ENCODE peak calls at places on chromosomes 16 and 17, in seven cellular contexts. One of them, this sample, is unnamed.

GRCh38 chr16:22635345-22635744 is 124.7 kb downstream of the NPIPB5 start:
- DNase-seq in left ventricle myocardium inferior: no peak
- DNase-seq in foreskin fibroblast: peak
- DNase-seq in OCI-LY7: no peak
- DNase-seq in adrenal gland: no peak
- DNase-seq in vagina: no peak
- DNase-seq in WERI-Rb-1: no peak
- DNase-seq in this sample: no peak

GRCh38 chr17:70172921-70173320 is 3.6 kb downstream of the KCNJ2 start:
- DNase-seq in left ventricle myocardium inferior: no peak
- DNase-seq in foreskin fibroblast: peak
- DNase-seq in OCI-LY7: no peak
- DNase-seq in adrenal gland: no peak
- DNase-seq in vagina: no peak
- DNase-seq in WERI-Rb-1: no peak
- DNase-seq in this sample: no peak

GRCh38 chr17:8611671-8612298 is 18.7 kb downstream of the MYH10 start:
- DNase-seq in left ventricle myocardium inferior: no peak
- DNase-seq in foreskin fibroblast: peak
- DNase-seq in OCI-LY7: no peak
- DNase-seq in adrenal gland: no peak
- DNase-seq in vagina: no peak
- DNase-seq in WERI-Rb-1: no peak
- DNase-seq in this sample: no peak

GRCh38 chr16:78210305-78210704 is 110.9 kb downstream of the WWOX start:
- DNase-seq in left ventricle myocardium inferior: no peak
- DNase-seq in foreskin fibroblast: no peak
- DNase-seq in OCI-LY7: no peak
- DNase-seq in adrenal gland: no peak
- DNase-seq in vagina: no peak
- DNase-seq in WERI-Rb-1: no peak
- DNase-seq in this sample: no peak

GRCh38 chr16:54026456-54026855 is 260.1 kb downstream of the IRX3 start:
- DNase-seq in left ventricle myocardium inferior: no peak
- DNase-seq in foreskin fibroblast: peak
- DNase-seq in OCI-LY7: no peak
- DNase-seq in adrenal gland: no peak
- DNase-seq in vagina: no peak
- DNase-seq in WERI-Rb-1: no peak
- DNase-seq in this sample: no peak

GRCh38 chr17:44105483-44105882 is 18.0 kb downstream of the HDAC5 start:
- DNase-seq in left ventricle myocardium inferior: no peak
- DNase-seq in foreskin fibroblast: no peak
- DNase-seq in OCI-LY7: no peak
- DNase-seq in adrenal gland: no peak
- DNase-seq in vagina: no peak
- DNase-seq in WERI-Rb-1: peak
- DNase-seq in this sample: no peak

GRCh38 chr16:27495191-27495590 is 54.5 kb downstream of the GTF3C1 start:
- DNase-seq in left ventricle myocardium inferior: no peak
- DNase-seq in foreskin fibroblast: peak
- DNase-seq in OCI-LY7: no peak
- DNase-seq in adrenal gland: no peak
- DNase-seq in vagina: no peak
- DNase-seq in WERI-Rb-1: no peak
- DNase-seq in this sample: no peak

GRCh38 chr17:2064980-2065785 is 10.3 kb downstream of the HIC1 start:
- DNase-seq in left ventricle myocardium inferior: no peak
- DNase-seq in foreskin fibroblast: peak
- DNase-seq in OCI-LY7: peak
- DNase-seq in adrenal gland: peak
- DNase-seq in vagina: no peak
- DNase-seq in WERI-Rb-1: peak
- DNase-seq in this sample: no peak

GRCh38 chr17:75563063-75563758 is 24.4 kb upstream of the MYO15B start:
- DNase-seq in left ventricle myocardium inferior: no peak
- DNase-seq in foreskin fibroblast: no peak
- DNase-seq in OCI-LY7: no peak
- DNase-seq in adrenal gland: no peak
- DNase-seq in vagina: no peak
- DNase-seq in WERI-Rb-1: no peak
- DNase-seq in this sample: no peak

GRCh38 chr16:8893976-8894690 is 12.0 kb downstream of the LITAFD start:
- DNase-seq in left ventricle myocardium inferior: no peak
- DNase-seq in foreskin fibroblast: no peak
- DNase-seq in OCI-LY7: no peak
- DNase-seq in adrenal gland: no peak
- DNase-seq in vagina: no peak
- DNase-seq in WERI-Rb-1: no peak
- DNase-seq in this sample: no peak

GRCh38 chr16:63789603-63790002 is 1332.3 kb downstream of the CDH11 start:
- DNase-seq in left ventricle myocardium inferior: no peak
- DNase-seq in foreskin fibroblast: no peak
- DNase-seq in OCI-LY7: peak
- DNase-seq in adrenal gland: no peak
- DNase-seq in vagina: no peak
- DNase-seq in WERI-Rb-1: peak
- DNase-seq in this sample: no peak

GRCh38 chr17:9364837-9365430 is 210.7 kb downstream of the STX8 start:
- DNase-seq in left ventricle myocardium inferior: no peak
- DNase-seq in foreskin fibroblast: peak
- DNase-seq in OCI-LY7: no peak
- DNase-seq in adrenal gland: no peak
- DNase-seq in vagina: no peak
- DNase-seq in WERI-Rb-1: no peak
- DNase-seq in this sample: no peak

GRCh38 chr16:87842209-87842869 is 27.0 kb downstream of the SLC7A5 start:
- DNase-seq in left ventricle myocardium inferior: no peak
- DNase-seq in foreskin fibroblast: no peak
- DNase-seq in OCI-LY7: peak
- DNase-seq in adrenal gland: no peak
- DNase-seq in vagina: no peak
- DNase-seq in WERI-Rb-1: no peak
- DNase-seq in this sample: no peak

GRCh38 chr17:78133179-78133951 is 2.8 kb downstream of the TMC8 start:
- DNase-seq in left ventricle myocardium inferior: no peak
- DNase-seq in foreskin fibroblast: no peak
- DNase-seq in OCI-LY7: no peak
- DNase-seq in adrenal gland: no peak
- DNase-seq in vagina: no peak
- DNase-seq in WERI-Rb-1: no peak
- DNase-seq in this sample: no peak

GRCh38 chr16:69318911-69319289 is 7.8 kb downstream of the VPS4A start:
- DNase-seq in left ventricle myocardium inferior: no peak
- DNase-seq in foreskin fibroblast: no peak
- DNase-seq in OCI-LY7: no peak
- DNase-seq in adrenal gland: no peak
- DNase-seq in vagina: no peak
- DNase-seq in WERI-Rb-1: no peak
- DNase-seq in this sample: no peak

GRCh38 chr17:77400445-77400870 is 259.7 kb downstream of the SEC14L1 start:
- DNase-seq in left ventricle myocardium inferior: peak
- DNase-seq in foreskin fibroblast: peak
- DNase-seq in OCI-LY7: peak
- DNase-seq in adrenal gland: no peak
- DNase-seq in vagina: no peak
- DNase-seq in WERI-Rb-1: peak
- DNase-seq in this sample: no peak

GRCh38 chr17:55268649-55269480 is 4.1 kb downstream of the HLF start:
- DNase-seq in left ventricle myocardium inferior: no peak
- DNase-seq in foreskin fibroblast: no peak
- DNase-seq in OCI-LY7: no peak
- DNase-seq in adrenal gland: no peak
- DNase-seq in vagina: no peak
- DNase-seq in WERI-Rb-1: no peak
- DNase-seq in this sample: no peak

GRCh38 chr16:17340804-17341203 is 130.0 kb downstream of the XYLT1 start:
- DNase-seq in left ventricle myocardium inferior: no peak
- DNase-seq in foreskin fibroblast: no peak
- DNase-seq in OCI-LY7: no peak
- DNase-seq in adrenal gland: no peak
- DNase-seq in vagina: no peak
- DNase-seq in WERI-Rb-1: no peak
- DNase-seq in this sample: no peak

GRCh38 chr16:1300664-1301476 is 8.6 kb upstream of the UBE2I start:
- DNase-seq in left ventricle myocardium inferior: peak
- DNase-seq in foreskin fibroblast: peak
- DNase-seq in OCI-LY7: peak
- DNase-seq in adrenal gland: peak
- DNase-seq in vagina: no peak
- DNase-seq in WERI-Rb-1: peak
- DNase-seq in this sample: no peak

GRCh38 chr16:47571049-47571448 is 109.9 kb downstream of the PHKB start:
- DNase-seq in left ventricle myocardium inferior: no peak
- DNase-seq in foreskin fibroblast: no peak
- DNase-seq in OCI-LY7: no peak
- DNase-seq in adrenal gland: no peak
- DNase-seq in vagina: no peak
- DNase-seq in WERI-Rb-1: no peak
- DNase-seq in this sample: no peak

GRCh38 chr16:70407811-70408274 is 31.1 kb downstream of the ST3GAL2 start:
- DNase-seq in left ventricle myocardium inferior: no peak
- DNase-seq in foreskin fibroblast: no peak
- DNase-seq in OCI-LY7: peak
- DNase-seq in adrenal gland: no peak
- DNase-seq in vagina: no peak
- DNase-seq in WERI-Rb-1: no peak
- DNase-seq in this sample: no peak

DNA sequence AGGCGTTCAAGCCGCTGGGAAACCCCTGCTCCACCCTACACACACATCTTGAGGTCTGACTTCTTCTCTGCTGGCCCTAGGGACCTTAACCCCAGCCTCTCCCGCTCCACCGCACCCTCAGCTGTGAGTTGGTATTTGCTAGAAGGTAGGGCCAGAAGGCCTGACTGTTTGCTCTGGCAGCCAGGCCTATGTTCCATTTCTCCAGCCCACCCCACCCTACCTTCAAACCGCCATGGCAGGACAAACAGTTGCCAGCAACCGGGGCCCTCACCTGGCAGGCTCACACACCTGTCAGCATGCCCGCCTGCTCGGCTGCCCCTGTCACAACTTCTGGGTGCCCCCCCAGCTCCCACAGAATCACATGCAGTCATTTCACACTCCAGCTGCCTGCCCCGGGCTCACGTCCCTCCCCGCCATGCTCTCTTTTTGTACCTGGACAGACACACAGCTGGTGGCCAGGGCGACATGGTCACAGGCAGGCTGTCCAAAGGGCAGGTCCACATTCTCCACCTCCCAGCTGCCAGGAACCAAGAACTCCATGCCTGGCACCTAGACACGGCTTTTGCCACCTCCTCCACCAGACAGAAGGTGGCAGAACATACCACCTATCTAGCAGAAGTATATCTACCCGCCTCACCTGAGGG is 2.6 kb upstream of the ATP2A3 start:
- DNase-seq in left ventricle myocardium inferior: no peak
- DNase-seq in foreskin fibroblast: no peak
- DNase-seq in OCI-LY7: peak
- DNase-seq in adrenal gland: no peak
- DNase-seq in vagina: no peak
- DNase-seq in WERI-Rb-1: no peak
- DNase-seq in this sample: no peak
- TF ChIP-seq CTCF in left ventricle myocardium inferior: no peak
- TF ChIP-seq CTCF in foreskin fibroblast: no peak
- TF ChIP-seq CTCF in OCI-LY7: peak
- TF ChIP-seq CTCF in adrenal gland: no peak
- TF ChIP-seq CTCF in vagina: no peak
- TF ChIP-seq CTCF in WERI-Rb-1: no peak
- TF ChIP-seq CTCF in this sample: no peak

GRCh38 chr16:3149193-3149530 is 14.3 kb downstream of the ZNF213 start:
- DNase-seq in left ventricle myocardium inferior: no peak
- DNase-seq in foreskin fibroblast: no peak
- DNase-seq in OCI-LY7: no peak
- DNase-seq in adrenal gland: no peak
- DNase-seq in vagina: no peak
- DNase-seq in WERI-Rb-1: no peak
- DNase-seq in this sample: no peak
- H3K4me3 ChIP-seq in left ventricle myocardium inferior: peak
- H3K4me3 ChIP-seq in foreskin fibroblast: no peak
- H3K4me3 ChIP-seq in OCI-LY7: peak
- H3K4me3 ChIP-seq in adrenal gland: no peak
- H3K4me3 ChIP-seq in vagina: peak
- H3K4me3 ChIP-seq in WERI-Rb-1: no peak
- H3K4me3 ChIP-seq in this sample: peak

GRCh38 chr16:85364323-85365040 is 248.6 kb upstream of the GSE1 start:
- DNase-seq in left ventricle myocardium inferior: no peak
- DNase-seq in foreskin fibroblast: peak
- DNase-seq in OCI-LY7: no peak
- DNase-seq in adrenal gland: no peak
- DNase-seq in vagina: no peak
- DNase-seq in WERI-Rb-1: no peak
- DNase-seq in this sample: no peak
- TF ChIP-seq CTCF in left ventricle myocardium inferior: no peak
- TF ChIP-seq CTCF in foreskin fibroblast: no peak
- TF ChIP-seq CTCF in OCI-LY7: no peak
- TF ChIP-seq CTCF in adrenal gland: no peak
- TF ChIP-seq CTCF in vagina: no peak
- TF ChIP-seq CTCF in WERI-Rb-1: no peak
- TF ChIP-seq CTCF in this sample: no peak

DNA sequence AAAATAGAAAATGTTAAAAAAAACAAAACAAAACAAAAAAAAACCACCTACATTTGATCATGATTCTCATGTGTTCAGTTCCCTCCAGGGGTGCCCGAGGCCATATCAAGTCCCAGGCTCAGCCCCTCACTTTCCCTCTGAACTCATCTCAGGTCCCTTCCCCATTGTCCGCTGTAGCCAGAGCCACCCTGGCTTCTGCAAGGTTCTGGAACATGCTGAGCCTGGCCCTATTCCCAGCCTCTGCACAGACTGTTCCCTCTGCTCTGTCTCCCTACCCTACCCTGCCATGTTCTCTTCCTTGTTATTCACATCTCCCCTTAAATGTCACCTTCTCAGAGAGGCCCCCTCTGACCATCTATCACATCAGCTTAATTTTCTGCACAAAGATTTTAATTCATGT is 46.9 kb downstream of the TK2 start:
- DNase-seq in left ventricle myocardium inferior: peak
- DNase-seq in foreskin fibroblast: peak
- DNase-seq in OCI-LY7: no peak
- DNase-seq in adrenal gland: peak
- DNase-seq in vagina: no peak
- DNase-seq in WERI-Rb-1: no peak
- DNase-seq in this sample: no peak
- H3K4me3 ChIP-seq in left ventricle myocardium inferior: peak
- H3K4me3 ChIP-seq in foreskin fibroblast: no peak
- H3K4me3 ChIP-seq in OCI-LY7: no peak
- H3K4me3 ChIP-seq in adrenal gland: no peak
- H3K4me3 ChIP-seq in vagina: no peak
- H3K4me3 ChIP-seq in WERI-Rb-1: no peak
- H3K4me3 ChIP-seq in this sample: no peak

GRCh38 chr16:3020247-3020603 is at the start of gene TNFRSF12A:
- DNase-seq in left ventricle myocardium inferior: peak
- DNase-seq in foreskin fibroblast: peak
- DNase-seq in OCI-LY7: peak
- DNase-seq in adrenal gland: peak
- DNase-seq in vagina: no peak
- DNase-seq in WERI-Rb-1: peak
- DNase-seq in this sample: peak
- TF ChIP-seq CTCF in left ventricle myocardium inferior: peak
- TF ChIP-seq CTCF in foreskin fibroblast: no peak
- TF ChIP-seq CTCF in OCI-LY7: peak
- TF ChIP-seq CTCF in adrenal gland: no peak
- TF ChIP-seq CTCF in vagina: no peak
- TF ChIP-seq CTCF in WERI-Rb-1: no peak
- TF ChIP-seq CTCF in this sample: no peak

This sample was measured in HFF-Myc.